ENCODE peak calls at places on chromosome 13, in seven cellular contexts. L is glutamatergic neuron, Z is Calu3, B is heart right ventricle, Q is heart left ventricle, G is ELR, P is OCI-M1. E is an unnamed sample.

GRCh38 chr13:46184277-46184699 is 2.3 kb upstream of the LCP1 start:
- DNase-seq in L (peak), Z (peak), B (peak), Q (no peak), G (peak), P (peak), E (peak)

GRCh38 chr13:113401452-113402415 is 37.8 kb upstream of the GRTP1 start:
- DNase-seq in L (no peak), Z (no peak), B (no peak), Q (no peak), G (no peak), P (no peak), E (no peak)

GRCh38 chr13:113618455-113618854 is 33.9 kb downstream of the TFDP1 start:
- DNase-seq in L (no peak), Z (no peak), B (no peak), Q (no peak), G (no peak), P (no peak), E (no peak)

GRCh38 chr13:44231786-44232516 is 141.7 kb upstream of the SERP2 start:
- DNase-seq in L (no peak), Z (peak), B (no peak), Q (peak), G (peak), P (no peak), E (no peak)

GRCh38 chr13:104571161-104571889 is 1505.1 kb upstream of the SLC10A2 start:
- DNase-seq in L (peak), Z (peak), B (peak), Q (peak), G (peak), P (peak), E (no peak)

GRCh38 chr13:69571606-69572323 is 535.9 kb upstream of the ATXN8OS start:
- DNase-seq in L (no peak), Z (peak), B (no peak), Q (no peak), G (no peak), P (no peak), E (no peak)

GRCh38 chr13:68745517-68745916 is 1362.1 kb upstream of the ATXN8OS start:
- DNase-seq in L (no peak), Z (no peak), B (no peak), Q (no peak), G (no peak), P (no peak), E (no peak)

GRCh38 chr13:48978942-48979601 is 3.4 kb downstream of the FNDC3A start:
- DNase-seq in L (no peak), Z (no peak), B (no peak), Q (no peak), G (no peak), P (peak), E (no peak)

GRCh38 chr13:37375724-37376123 is 222.8 kb downstream of the POSTN start:
- DNase-seq in L (no peak), Z (no peak), B (no peak), Q (no peak), G (no peak), P (no peak), E (no peak)

GRCh38 chr13:54972838-54973237 is 1944.2 kb downstream of the OLFM4 start:
- DNase-seq in L (no peak), Z (no peak), B (no peak), Q (no peak), G (no peak), P (no peak), E (no peak)

GRCh38 chr13:110463876-110464510 is 97.5 kb downstream of the RAB20 start:
- DNase-seq in L (no peak), Z (no peak), B (no peak), Q (no peak), G (no peak), P (no peak), E (no peak)

GRCh38 chr13:85223883-85224656 is 575.1 kb downstream of the SLITRK6 start:
- DNase-seq in L (no peak), Z (no peak), B (no peak), Q (no peak), G (no peak), P (peak), E (no peak)

GRCh38 chr13:22828081-22828480 is 352.7 kb upstream of the SGCG start:
- DNase-seq in L (no peak), Z (no peak), B (no peak), Q (no peak), G (no peak), P (no peak), E (no peak)

GRCh38 chr13:37995052-37995451 is 125.5 kb upstream of the TRPC4 start:
- DNase-seq in L (no peak), Z (no peak), B (no peak), Q (no peak), G (peak), P (peak), E (no peak)

GRCh38 chr13:98802999-98803666 is 50.7 kb upstream of the SLC15A1 start:
- DNase-seq in L (no peak), Z (no peak), B (no peak), Q (no peak), G (no peak), P (no peak), E (no peak)

E was measured in effector memory CD8-positive, alpha-beta T cell.